ENCODE peak calls at places on chromosomes 2 and 18, in seven cellular contexts. L is A549, C is fibroblast of pulmonary artery, B is kidney epithelial cell, Z is fibroblast of the aortic adventitia, N is dorsolateral prefrontal cortex, S is MCF 10A. W is an unnamed sample.

GRCh38 chr2:215870088-215870490 is 143.3 kb downstream of the MREG start:
- DNase-seq in L (peak; percentile 65), C (peak; percentile 72), B (no peak), Z (peak; percentile 95), N (no peak), S (peak; percentile 81), W (no peak)

GRCh38 chr2:172713365-172713875 is 22.2 kb upstream of the RAPGEF4 start:
- DNase-seq in L (no peak), C (no peak), B (no peak), Z (no peak), N (no peak), S (no peak), W (no peak)

GRCh38 chr2:28695245-28695647 is 56.4 kb upstream of the PPP1CB start:
- DNase-seq in L (no peak), C (no peak), B (no peak), Z (no peak), N (peak; percentile 44), S (no peak), W (no peak)

GRCh38 chr2:159758239-159758638 is 39.8 kb downstream of the CD302 start:
- DNase-seq in L (no peak), C (peak; percentile 33), B (no peak), Z (no peak), N (no peak), S (no peak), W (no peak)

GRCh38 chr2:224796695-224797305 is 80.6 kb upstream of the CCDC195 start:
- DNase-seq in L (no peak), C (no peak), B (no peak), Z (no peak), N (no peak), S (no peak), W (no peak)

GRCh38 chr2:8462899-8463648 is 218.8 kb upstream of the ID2 start:
- DNase-seq in L (no peak), C (no peak), B (no peak), Z (no peak), N (no peak), S (no peak), W (no peak)

GRCh38 chr2:66340521-66340920 is 94.4 kb upstream of the MEIS1 start:
- DNase-seq in L (no peak), C (no peak), B (no peak), Z (no peak), N (no peak), S (no peak), W (no peak)

GRCh38 chr2:218026676-218027425 is 24.1 kb upstream of the TNS1 start:
- DNase-seq in L (no peak), C (no peak), B (no peak), Z (no peak), N (no peak), S (peak; percentile 33), W (no peak)

GRCh38 chr18:75456277-75456676 is 28.8 kb upstream of the SMIM21 start:
- DNase-seq in L (no peak), C (no peak), B (no peak), Z (no peak), N (no peak), S (no peak), W (no peak)

GRCh38 chr18:64777561-64777960 is 628.7 kb upstream of the LINC00305 start:
- DNase-seq in L (no peak), C (no peak), B (no peak), Z (no peak), N (no peak), S (no peak), W (no peak)

DNA sequence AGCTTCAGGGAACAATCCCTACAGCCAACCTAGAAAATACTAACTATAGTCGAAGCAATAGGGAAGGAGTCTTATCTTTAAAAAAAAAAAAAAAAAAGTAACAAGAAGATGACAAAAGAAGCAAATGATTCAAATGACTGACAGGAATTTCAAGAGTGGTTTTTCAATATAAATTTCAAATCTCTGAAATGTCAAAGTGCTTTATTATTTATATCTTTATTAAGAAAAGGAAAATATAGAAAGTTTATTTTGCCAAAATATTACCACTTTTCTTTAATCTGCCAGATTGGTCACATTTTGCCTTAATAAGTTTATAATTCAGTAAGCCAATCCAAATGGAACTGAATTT is 63.5 kb upstream of the HNRNPA3 start:
- DNase-seq in L (no peak), C (no peak), B (no peak), Z (no peak), N (no peak), S (no peak), W (no peak)
- TF ChIP-seq CTCF in L (no peak), C (no peak), B (no peak), Z (no peak), N (no peak), S (no peak), W (no peak)

GRCh38 chr2:219178377-219179175 is 501 bp downstream of the RETREG2 start:
- DNase-seq in L (peak; percentile 24), C (peak; percentile 23), B (no peak), Z (peak; percentile 19), N (no peak), S (peak; percentile 9), W (peak; percentile 46)
- TF ChIP-seq CTCF in L (no peak), C (no peak), B (no peak), Z (no peak), N (peak; percentile 4), S (peak; percentile 4), W (no peak)

GRCh38 chr2:3377612-3378432 is at the start of gene EIPR1:
- DNase-seq in L (peak; percentile 100), C (peak; percentile 99), B (peak; percentile 93), Z (peak; percentile 98), N (peak; percentile 99), S (peak; percentile 99), W (peak; percentile 97)
- TF ChIP-seq CTCF in L (no peak), C (no peak), B (no peak), Z (peak; percentile 20), N (peak; percentile 48), S (no peak), W (no peak)

GRCh38 chr2:36358317-36358659 is 2.7 kb downstream of the CRIM1 start:
- DNase-seq in L (no peak), C (peak; percentile 79), B (no peak), Z (peak; percentile 87), N (no peak), S (no peak), W (no peak)

GRCh38 chr2:36360834-36361233 is 5.3 kb downstream of the CRIM1 start:
- DNase-seq in L (no peak), C (no peak), B (no peak), Z (no peak), N (no peak), S (no peak), W (no peak)

GRCh38 chr2:36360063-36360462 is 4.5 kb downstream of the CRIM1 start:
- DNase-seq in L (no peak), C (no peak), B (no peak), Z (no peak), N (no peak), S (no peak), W (no peak)

GRCh38 chr2:36357506-36358316 is 2.1 kb downstream of the CRIM1 start:
- DNase-seq in L (peak; percentile 89), C (peak; percentile 85), B (peak; percentile 61), Z (peak; percentile 80), N (peak; percentile 61), S (peak; percentile 84), W (no peak)

GRCh38 chr2:36359006-36359580 is 3.5 kb downstream of the CRIM1 start:
- DNase-seq in L (no peak), C (no peak), B (no peak), Z (peak; percentile 57), N (no peak), S (peak; percentile 50), W (no peak)
- TF ChIP-seq CTCF in L (peak; percentile 50), C (peak; percentile 35), B (peak; percentile 21), Z (peak; percentile 45), N (peak; percentile 67), S (peak; percentile 30), W (no peak)

GRCh38 chr18:79353238-79353637 is 42.5 kb upstream of the NFATC1 start:
- DNase-seq in L (no peak), C (peak; percentile 7), B (no peak), Z (no peak), N (peak; percentile 65), S (no peak), W (no peak)
- TF ChIP-seq CTCF in L (no peak), C (peak; percentile 26), B (peak; percentile 36), Z (peak; percentile 13), N (peak; percentile 64), S (no peak), W (no peak)

GRCh38 chr18:30944773-30945172 is 97.8 kb downstream of the DSC3 start:
- DNase-seq in L (no peak), C (no peak), B (no peak), Z (no peak), N (no peak), S (no peak), W (no peak)

GRCh38 chr18:30945769-30946168 is 96.8 kb downstream of the DSC3 start:
- DNase-seq in L (no peak), C (no peak), B (no peak), Z (no peak), N (no peak), S (no peak), W (no peak)

DNA sequence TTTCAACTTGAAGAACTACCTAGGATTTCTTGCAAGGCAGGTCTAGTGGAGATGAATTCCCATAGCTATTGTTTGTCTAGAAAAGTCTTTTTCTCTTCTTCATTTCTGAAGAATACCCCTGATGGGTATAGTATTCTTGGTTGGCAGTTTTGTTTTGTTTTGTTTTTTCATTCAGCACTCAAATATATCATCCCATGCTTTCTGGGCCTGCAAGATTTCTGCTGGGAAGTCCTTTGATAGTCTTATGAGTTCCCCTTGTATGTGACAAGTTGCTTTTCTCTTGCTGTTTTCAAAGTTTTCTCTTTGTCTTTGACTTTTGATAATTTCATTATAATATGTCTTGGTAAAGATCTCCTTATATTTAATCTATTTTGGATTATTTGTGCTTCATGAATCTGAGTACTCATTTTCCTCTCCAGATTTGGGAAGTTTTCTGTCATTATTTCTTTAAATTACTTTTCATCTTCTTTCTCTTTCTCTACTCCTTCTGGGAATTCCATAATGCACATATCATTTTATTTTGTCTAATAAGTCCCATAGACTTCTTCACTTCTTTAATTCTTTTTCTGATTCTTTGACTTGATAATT is 101.5 kb downstream of the DSC3 start:
- DNase-seq in L (no peak), C (no peak), B (no peak), Z (no peak), N (no peak), S (no peak), W (no peak)
- TF ChIP-seq CTCF in L (no peak), C (no peak), B (no peak), Z (no peak), N (no peak), S (no peak), W (no peak)